ENCODE peak calls at places on chromosome 15, in eight cellular contexts. D, R, O, T, P, Z, E and K are unnamed samples.

GRCh38 chr15:42207674-42208579 is at the start of gene VPS39:
- DNase-seq in D (peak; percentile 76), R (peak; percentile 90), O (peak; percentile 87), T (peak; percentile 79), P (peak; percentile 90), Z (peak; percentile 77), E (peak; percentile 86), K (peak; percentile 92)

GRCh38 chr15:81940467-81941451 is 105.1 kb downstream of the MEX3B start:
- DNase-seq in D (peak; percentile 7), R (peak; percentile 36), O (no peak), T (no peak), P (no peak), Z (no peak), E (no peak), K (no peak)

GRCh38 chr15:82530006-82530405 is 10.3 kb downstream of the RPS17 start:
- DNase-seq in D (no peak), R (no peak), O (no peak), T (peak; percentile 11), P (no peak), Z (no peak), E (no peak), K (no peak)

GRCh38 chr15:80514071-80514780 is 110.0 kb downstream of the ARNT2 start:
- DNase-seq in D (peak; percentile 5), R (peak; percentile 91), O (no peak), T (no peak), P (no peak), Z (no peak), E (no peak), K (no peak)

GRCh38 chr15:50542051-50542450 is 4.4 kb downstream of the USP50 start:
- DNase-seq in D (no peak), R (peak; percentile 56), O (no peak), T (no peak), P (no peak), Z (no peak), E (no peak), K (no peak)

GRCh38 chr15:77907824-77908751 is 169.4 kb downstream of the TBC1D2B start:
- DNase-seq in D (peak; percentile 29), R (peak; percentile 71), O (no peak), T (peak; percentile 66), P (no peak), Z (no peak), E (peak; percentile 84), K (no peak)

GRCh38 chr15:66221126-66221525 is 32.4 kb downstream of the MEGF11 start:
- DNase-seq in D (no peak), R (peak; percentile 71), O (no peak), T (no peak), P (no peak), Z (no peak), E (no peak), K (no peak)

GRCh38 chr15:88077249-88077810 is 179.2 kb downstream of the NTRK3 start:
- DNase-seq in D (no peak), R (no peak), O (no peak), T (no peak), P (no peak), Z (no peak), E (no peak), K (no peak)

GRCh38 chr15:41857316-41857715 is 18.7 kb downstream of the PLA2G4B start:
- DNase-seq in D (no peak), R (no peak), O (no peak), T (no peak), P (no peak), Z (no peak), E (no peak), K (no peak)

GRCh38 chr15:84983711-84984110 is 2.1 kb downstream of the PDE8A start:
- DNase-seq in D (no peak), R (no peak), O (no peak), T (no peak), P (no peak), Z (no peak), E (no peak), K (no peak)

GRCh38 chr15:80339601-80340000 is 64.6 kb upstream of the ARNT2 start:
- DNase-seq in D (no peak), R (no peak), O (no peak), T (no peak), P (no peak), Z (no peak), E (no peak), K (no peak)

GRCh38 chr15:42194502-42194901 is 13.6 kb downstream of the VPS39 start:
- DNase-seq in D (peak; percentile 82), R (peak; percentile 68), O (no peak), T (no peak), P (no peak), Z (no peak), E (peak; percentile 15), K (no peak)

GRCh38 chr15:51776952-51777574 is 25.7 kb downstream of the TMOD2 start:
- DNase-seq in D (peak; percentile 94), R (peak; percentile 86), O (no peak), T (peak; percentile 76), P (peak; percentile 66), Z (peak; percentile 39), E (peak; percentile 69), K (no peak)

GRCh38 chr15:83099290-83099689 is 8.2 kb upstream of the TM6SF1 start:
- DNase-seq in D (no peak), R (no peak), O (no peak), T (no peak), P (no peak), Z (no peak), E (no peak), K (no peak)

GRCh38 chr15:96392380-96393208 is 62.1 kb downstream of the NR2F2 start:
- DNase-seq in D (no peak), R (no peak), O (no peak), T (no peak), P (no peak), Z (no peak), E (no peak), K (no peak)

GRCh38 chr15:43912991-43913927 is 86.5 kb downstream of the WDR76 start:
- DNase-seq in D (peak; percentile 97), R (peak; percentile 97), O (no peak), T (no peak), P (no peak), Z (no peak), E (no peak), K (no peak)

GRCh38 chr15:31262901-31263671 is 63.5 kb upstream of the KLF13 start:
- DNase-seq in D (peak; percentile 96), R (peak; percentile 50), O (peak; percentile 34), T (peak; percentile 5), P (no peak), Z (no peak), E (peak; percentile 57), K (no peak)

GRCh38 chr15:78761891-78762385 is 49.3 kb downstream of the ADAMTS7 start:
- DNase-seq in D (no peak), R (no peak), O (no peak), T (no peak), P (no peak), Z (no peak), E (no peak), K (peak; percentile 7)

GRCh38 chr15:39680868-39681267 is 100.0 kb downstream of the THBS1 start:
- DNase-seq in D (no peak), R (peak; percentile 75), O (no peak), T (no peak), P (no peak), Z (no peak), E (no peak), K (no peak)
- H3K36me3 ChIP-seq in D (no peaks in the 10 kb centered on the region), R (no peaks in the 10 kb centered on the region), O (no peaks in the 10 kb centered on the region), T (no peaks in the 10 kb centered on the region), P (no peaks in the 10 kb centered on the region), Z (no peaks in the 10 kb centered on the region), E (no peaks in the 10 kb centered on the region), K (no peaks in the 10 kb centered on the region)

DNA sequence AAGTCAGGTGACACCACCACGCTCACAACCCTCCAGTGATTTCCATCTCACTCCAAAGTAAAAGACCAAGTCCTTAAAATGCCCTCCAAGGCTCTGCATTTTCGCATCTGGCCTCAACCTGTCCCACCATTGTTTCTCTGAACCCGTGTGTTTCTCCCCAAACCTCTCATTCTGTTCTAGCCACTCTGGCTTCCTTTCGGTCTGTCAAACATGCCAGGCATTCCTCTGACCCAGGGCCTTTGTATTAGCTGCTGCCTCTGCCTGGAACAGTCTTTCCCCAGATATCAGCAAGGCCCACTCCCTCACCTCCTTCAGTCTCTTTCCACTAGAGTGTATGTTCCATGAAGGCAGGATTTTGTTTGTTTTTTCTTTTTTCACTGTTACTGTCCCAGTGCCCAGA is 16.0 kb downstream of the MAP2K5 start:
- DNase-seq in D (no peak), R (no peak), O (no peak), T (no peak), P (no peak), Z (no peak), E (no peak), K (no peak)
- H3K36me3 ChIP-seq in D (no peaks in the 10 kb centered on the region), R (no peaks in the 10 kb centered on the region), O (peaks cover 30% of the 10 kb centered on the region), T (no peaks in the 10 kb centered on the region), P (peaks cover 46% of the 10 kb centered on the region), Z (peaks cover 28% of the 10 kb centered on the region), E (peaks cover 19% of the 10 kb centered on the region), K (no peaks in the 10 kb centered on the region)

GRCh38 chr15:71892335-71892734 is 82.0 kb downstream of the NR2E3 start:
- DNase-seq in D (no peak), R (no peak), O (no peak), T (no peak), P (no peak), Z (no peak), E (no peak), K (no peak)
- H3K36me3 ChIP-seq in D (peaks cover 2% of the 10 kb centered on the region), R (peaks cover 23% of the 10 kb centered on the region), O (peaks cover 40% of the 10 kb centered on the region), T (no peaks in the 10 kb centered on the region), P (peaks cover 43% of the 10 kb centered on the region), Z (peaks cover 16% of the 10 kb centered on the region), E (peaks cover 2% of the 10 kb centered on the region), K (peaks cover 45% of the 10 kb centered on the region)

GRCh38 chr15:57637836-57638235 is 46.1 kb downstream of the MYZAP start:
- DNase-seq in D (no peak), R (no peak), O (no peak), T (no peak), P (no peak), Z (no peak), E (no peak), K (no peak)

GRCh38 chr15:57646057-57646456 is 54.4 kb downstream of the MYZAP start:
- DNase-seq in D (no peak), R (no peak), O (no peak), T (no peak), P (no peak), Z (no peak), E (no peak), K (no peak)

GRCh38 chr15:57639306-57639705 is 47.6 kb downstream of the MYZAP start:
- DNase-seq in D (no peak), R (no peak), O (no peak), T (no peak), P (no peak), Z (no peak), E (no peak), K (no peak)

GRCh38 chr15:57635300-57635944 is 43.7 kb downstream of the MYZAP start:
- DNase-seq in D (no peak), R (peak; percentile 14), O (peak; percentile 47), T (peak; percentile 61), P (no peak), Z (no peak), E (peak; percentile 34), K (no peak)

DNA sequence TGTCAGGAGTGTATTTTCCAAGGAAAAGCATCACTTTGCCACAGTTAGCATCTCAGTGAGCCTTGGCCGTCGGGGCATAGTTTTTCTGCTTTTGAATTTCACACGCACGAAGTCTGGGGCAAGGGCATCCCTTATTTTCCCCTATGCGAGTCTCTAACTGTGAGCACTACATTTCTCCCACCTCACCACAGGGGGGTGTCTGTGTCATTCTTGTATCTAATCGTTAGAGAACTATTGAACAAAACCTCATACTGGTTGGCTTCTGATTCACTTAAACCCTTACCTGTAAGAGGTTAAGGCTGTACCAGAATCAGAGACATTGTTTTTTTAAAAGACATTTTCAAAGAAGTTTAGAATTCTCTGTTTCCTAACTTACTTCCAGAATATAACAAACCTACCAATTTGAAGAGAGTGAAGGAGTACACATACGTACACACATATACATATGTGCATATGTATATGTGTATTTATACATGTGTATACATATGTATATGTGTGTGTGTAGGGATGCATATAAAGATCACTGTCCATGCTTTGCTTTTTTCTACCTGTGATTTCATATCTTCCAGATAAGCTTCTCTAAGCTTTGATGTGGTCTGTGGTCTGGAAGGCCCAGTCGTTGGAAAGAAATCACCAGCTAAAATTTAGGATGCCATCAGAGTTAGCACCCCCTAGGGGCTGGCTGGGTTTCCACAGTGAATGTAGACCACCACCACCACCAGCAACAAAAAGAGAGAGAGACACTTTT is 49.4 kb downstream of the MYZAP start:
- DNase-seq in D (peak; percentile 30), R (peak; percentile 55), O (no peak), T (no peak), P (peak; percentile 49), Z (no peak), E (no peak), K (no peak)
- H3K36me3 ChIP-seq in D (peaks cover 7% of the 10 kb centered on the region), R (peaks cover 66% of the 10 kb centered on the region), O (peaks cover 61% of the 10 kb centered on the region), T (no peaks in the 10 kb centered on the region), P (no peaks in the 10 kb centered on the region), Z (no peaks in the 10 kb centered on the region), E (no peaks in the 10 kb centered on the region), K (no peaks in the 10 kb centered on the region)